ENCODE peak calls at places on chromosomes 7 and 10, in seven cellular contexts. A is neuronal stem cell, P is HFFc6, G is AG20443, L is HT1080, X is cardiac fibroblast, W is GM23248. C is an unnamed sample.

GRCh38 chr10:110993024-110993693 is 73.8 kb downstream of the SHOC2 start:
- DNase-seq in A (no peak), P (peak; percentile 80), G (peak; percentile 76), L (peak; percentile 79), X (peak; percentile 56), W (peak; percentile 91), C (no peak)

GRCh38 chr7:2734761-2735571 is 47.0 kb downstream of the AMZ1 start:
- DNase-seq in A (no peak), P (no peak), G (no peak), L (no peak), X (no peak), W (no peak), C (no peak)

GRCh38 chr7:134493091-134493490 is 34.2 kb upstream of the AKR1B1 start:
- DNase-seq in A (no peak), P (no peak), G (no peak), L (no peak), X (no peak), W (no peak), C (no peak)

GRCh38 chr7:131188367-131189339 is 139.0 kb upstream of the MKLN1 start:
- DNase-seq in A (no peak), P (peak; percentile 99), G (peak; percentile 78), L (peak; percentile 99), X (peak; percentile 86), W (peak; percentile 99), C (peak; percentile 23)

GRCh38 chr10:21746118-21746517 is 212.1 kb downstream of the MLLT10 start:
- DNase-seq in A (no peak), P (no peak), G (no peak), L (no peak), X (no peak), W (no peak), C (no peak)

GRCh38 chr10:43212043-43212721 is 54.7 kb downstream of the RASGEF1A start:
- DNase-seq in A (no peak), P (no peak), G (no peak), L (no peak), X (no peak), W (no peak), C (no peak)

GRCh38 chr10:48924988-48925387 is 14.7 kb downstream of the LRRC18 start:
- DNase-seq in A (no peak), P (no peak), G (no peak), L (no peak), X (no peak), W (no peak), C (no peak)

GRCh38 chr10:130786365-130786966 is 525.1 kb downstream of the TCERG1L start:
- DNase-seq in A (no peak), P (no peak), G (no peak), L (no peak), X (no peak), W (no peak), C (no peak)

GRCh38 chr7:121204537-121204936 is 124.3 kb upstream of the WNT16 start:
- DNase-seq in A (no peak), P (peak; percentile 75), G (no peak), L (no peak), X (no peak), W (peak; percentile 33), C (no peak)

GRCh38 chr10:1398626-1399410 is 338.5 kb downstream of the ADARB2 start:
- DNase-seq in A (no peak), P (no peak), G (no peak), L (no peak), X (no peak), W (no peak), C (no peak)

GRCh38 chr7:2211259-2211575 is 21.5 kb downstream of the MAD1L1 start:
- DNase-seq in A (no peak), P (no peak), G (no peak), L (no peak), X (no peak), W (no peak), C (no peak)

GRCh38 chr10:119834188-119834587 is 38.5 kb downstream of the MCMBP start:
- DNase-seq in A (no peak), P (no peak), G (no peak), L (peak; percentile 45), X (no peak), W (no peak), C (no peak)

GRCh38 chr10:28560617-28561016 is 27.7 kb downstream of the WAC start:
- DNase-seq in A (no peak), P (no peak), G (no peak), L (no peak), X (no peak), W (no peak), C (no peak)

GRCh38 chr7:133040178-133040577 is 41.7 kb downstream of the CHCHD3 start:
- DNase-seq in A (no peak), P (no peak), G (no peak), L (no peak), X (no peak), W (no peak), C (no peak)

GRCh38 chr7:70595741-70596574 is 536.0 kb upstream of the GALNT17 start:
- DNase-seq in A (no peak), P (no peak), G (peak; percentile 63), L (no peak), X (no peak), W (peak; percentile 31), C (no peak)

GRCh38 chr7:68185641-68186040 is 1189.0 kb downstream of the TYW1 start:
- DNase-seq in A (no peak), P (no peak), G (no peak), L (no peak), X (no peak), W (no peak), C (no peak)

GRCh38 chr7:146486519-146486918 is 369.9 kb downstream of the CNTNAP2 start:
- DNase-seq in A (no peak), P (no peak), G (no peak), L (no peak), X (no peak), W (no peak), C (no peak)

GRCh38 chr10:124298891-124299290 is 119.8 kb downstream of the OAT start:
- DNase-seq in A (no peak), P (no peak), G (no peak), L (no peak), X (no peak), W (no peak), C (no peak)

GRCh38 chr7:768881-769504 is 41.9 kb upstream of the PRKAR1B start:
- DNase-seq in A (peak; percentile 18), P (no peak), G (no peak), L (no peak), X (peak; percentile 32), W (no peak), C (no peak)

GRCh38 chr10:58892039-58892665 is 284.3 kb upstream of the PHYHIPL start:
- DNase-seq in A (no peak), P (no peak), G (peak; percentile 22), L (no peak), X (peak; percentile 39), W (peak; percentile 34), C (no peak)

GRCh38 chr7:87628780-87629569 is 777 bp downstream of the RUNDC3B start:
- DNase-seq in A (no peak), P (no peak), G (peak; percentile 10), L (no peak), X (peak; percentile 3), W (peak; percentile 51), C (no peak)

GRCh38 chr10:32981760-32982159 is 23.7 kb upstream of the ITGB1 start:
- DNase-seq in A (no peak), P (peak; percentile 34), G (no peak), L (peak; percentile 63), X (peak; percentile 92), W (peak; percentile 56), C (no peak)

GRCh38 chr10:42926831-42927230 is 144.2 kb downstream of the BMS1 start:
- DNase-seq in A (peak; percentile 45), P (no peak), G (peak; percentile 40), L (peak; percentile 32), X (peak; percentile 46), W (peak; percentile 65), C (no peak)

GRCh38 chr7:151254851-151255250 is 6.4 kb upstream of the SMARCD3 start:
- DNase-seq in A (no peak), P (no peak), G (no peak), L (no peak), X (no peak), W (no peak), C (no peak)

GRCh38 chr7:25615603-25616002 is 387.3 kb upstream of the NPVF start:
- DNase-seq in A (no peak), P (no peak), G (no peak), L (peak; percentile 2), X (no peak), W (no peak), C (no peak)